ENCODE peak calls at places on chromosomes 13 and 19, in four cellular contexts. J is RWPE1; K is endothelial cell; B is CD8-positive, alpha-beta T cell. F is an unnamed sample.
A peak's percentile ranks its signal among the peaks of the same experiment; 100 is the strongest.

GRCh38 chr19:2616741-2617392 is 85.6 kb downstream of the GNG7 start:
- DNase-seq in B (no peak), J (no peak), K (no peak), F (no peak)

GRCh38 chr19:1263198-1263597 is 5.9 kb upstream of the CIRBP start:
- DNase-seq in J (no peak), K (no peak), B (no peak), F (no peak)

GRCh38 chr13:42048625-42049453 is at the start of gene DGKH:
- DNase-seq in K (peak; percentile 73), B (peak; percentile 23), J (peak; percentile 80), F (no peak)

GRCh38 chr13:30094015-30094533 is 213.3 kb downstream of the KATNAL1 start:
- DNase-seq in K (no peak), B (no peak), J (no peak), F (no peak)

GRCh38 chr19:38434549-38435051 is 1.1 kb downstream of the RYR1 start:
- DNase-seq in K (no peak), B (no peak), J (no peak), F (no peak)

GRCh38 chr19:55345818-55346724 is 6.4 kb downstream of the KMT5C start:
- DNase-seq in B (no peak), K (no peak), J (no peak), F (no peak)

GRCh38 chr19:33032218-33032781 is 32.4 kb downstream of the RHPN2 start:
- DNase-seq in J (no peak), B (no peak), K (no peak), F (no peak)

GRCh38 chr19:43318203-43318602 is 35.3 kb upstream of the CD177 start:
- DNase-seq in B (no peak), K (no peak), J (no peak), F (no peak)

GRCh38 chr13:100458673-100459072 is 129.9 kb downstream of the GGACT start:
- DNase-seq in K (no peak), J (no peak), B (no peak), F (no peak)

GRCh38 chr19:2034729-2035589 is 16.1 kb downstream of the MKNK2 start:
- DNase-seq in K (peak; percentile 43), J (peak; percentile 64), B (no peak), F (peak; percentile 54)

GRCh38 chr19:1249298-1249989 is 1.1 kb downstream of the MIDN start:
- DNase-seq in B (peak; percentile 95), K (peak; percentile 96), J (peak; percentile 85), F (no peak)

GRCh38 chr13:97127842-97128241 is 94.3 kb upstream of the MBNL2 start:
- DNase-seq in K (no peak), J (no peak), B (no peak), F (no peak)

GRCh38 chr13:27704681-27705080 is 83.0 kb downstream of the POLR1D start:
- DNase-seq in B (no peak), J (no peak), K (no peak), F (no peak)

GRCh38 chr19:32322541-32322940 is 22.9 kb upstream of the ZNF507 start:
- DNase-seq in K (no peak), B (no peak), J (no peak), F (no peak)

GRCh38 chr13:51923983-51924539 is 62.3 kb downstream of the CCDC70 start:
- DNase-seq in K (peak; percentile 35), J (peak; percentile 29), B (no peak), F (no peak)

GRCh38 chr13:51924756-51925544 is 63.2 kb downstream of the CCDC70 start:
- DNase-seq in J (no peak), B (no peak), K (no peak), F (no peak)

GRCh38 chr13:51920786-51921185 is 59.0 kb downstream of the CCDC70 start:
- DNase-seq in B (no peak), J (no peak), K (no peak), F (no peak)

GRCh38 chr13:51921790-51922740 is 60.3 kb downstream of the CCDC70 start:
- DNase-seq in K (no peak), B (no peak), J (no peak), F (no peak)

DNA sequence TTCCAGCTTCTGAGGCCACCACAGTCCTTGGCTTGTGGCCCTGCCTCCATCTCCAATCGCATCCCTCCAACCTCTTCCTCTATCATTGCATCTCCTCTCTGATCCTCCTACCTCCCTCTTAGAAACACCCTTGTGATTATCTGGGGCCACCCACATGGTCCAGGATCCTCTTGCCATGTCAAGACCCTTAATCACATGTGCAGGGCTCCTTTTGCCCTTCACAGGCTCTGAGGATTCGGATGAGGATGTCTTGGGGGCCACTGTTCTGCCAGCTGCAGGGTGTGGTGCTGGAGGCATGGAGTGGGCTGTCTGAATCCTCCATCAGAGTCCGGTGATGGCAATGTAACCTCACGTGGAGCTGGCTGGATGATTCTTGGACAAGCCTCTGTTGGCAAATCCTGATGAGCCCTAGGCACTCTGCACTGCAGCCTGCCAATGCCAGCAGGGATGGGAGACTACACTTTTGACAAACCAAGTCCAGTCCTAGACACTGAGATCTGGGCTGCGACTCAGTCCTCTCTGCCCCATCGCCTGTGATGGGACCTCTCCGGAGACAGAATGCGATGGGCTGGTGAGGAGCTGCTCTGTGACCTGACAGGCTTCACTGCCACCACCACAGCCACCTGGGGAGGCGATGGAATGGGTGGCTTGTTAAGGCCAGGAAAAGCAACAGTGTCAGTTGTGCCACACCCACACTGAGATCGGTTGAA is 61.2 kb downstream of the CCDC70 start:
- DNase-seq in B (no peak), J (no peak), K (no peak), F (no peak)
- TF ChIP-seq CTCF in B (no peak), J (no peak), K (no peak), F (no peak)

GRCh38 chr13:93248627-93249047 is 22.0 kb downstream of the GPC6 start:
- DNase-seq in K (peak; percentile 64), B (no peak), J (no peak), F (no peak)
- TF ChIP-seq CTCF in K (peak; percentile 15), B (no peak), J (no peak), F (no peak)

DNA sequence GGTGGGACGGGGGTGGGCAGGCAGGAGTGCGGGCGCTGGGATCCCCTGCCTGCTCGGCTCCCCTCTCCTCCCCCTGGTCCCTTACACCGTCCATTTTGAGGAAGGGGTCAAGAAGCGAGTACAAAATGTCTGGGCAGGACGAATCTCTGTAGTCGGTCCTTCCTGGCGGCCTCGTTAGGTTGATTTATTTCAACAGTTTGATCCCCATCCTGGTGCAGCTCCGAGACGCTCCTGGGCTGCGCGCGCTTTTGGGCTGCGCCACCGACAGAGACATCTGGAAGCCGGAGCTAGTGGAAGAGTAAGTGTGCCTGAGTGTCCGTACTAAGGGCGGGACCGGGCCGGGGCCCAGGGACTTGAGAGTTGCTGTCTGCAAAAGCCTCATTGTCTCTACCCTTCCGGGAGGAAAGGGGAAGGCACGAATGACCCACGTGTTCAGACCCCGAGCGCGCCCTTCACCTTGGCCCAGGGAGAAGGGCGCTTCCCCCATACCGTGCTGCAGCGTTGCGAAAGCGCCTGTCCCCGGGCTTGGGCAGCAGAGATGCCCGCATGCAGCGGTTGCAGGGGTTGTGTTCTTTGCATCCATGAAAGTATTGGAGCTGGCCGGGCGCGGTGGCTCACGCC is 1.8 kb downstream of the ZNF114 start:
- DNase-seq in K (peak; percentile 63), J (peak; percentile 23), B (no peak), F (no peak)
- TF ChIP-seq CTCF in K (no peak), J (no peak), B (no peak), F (no peak)

DNA sequence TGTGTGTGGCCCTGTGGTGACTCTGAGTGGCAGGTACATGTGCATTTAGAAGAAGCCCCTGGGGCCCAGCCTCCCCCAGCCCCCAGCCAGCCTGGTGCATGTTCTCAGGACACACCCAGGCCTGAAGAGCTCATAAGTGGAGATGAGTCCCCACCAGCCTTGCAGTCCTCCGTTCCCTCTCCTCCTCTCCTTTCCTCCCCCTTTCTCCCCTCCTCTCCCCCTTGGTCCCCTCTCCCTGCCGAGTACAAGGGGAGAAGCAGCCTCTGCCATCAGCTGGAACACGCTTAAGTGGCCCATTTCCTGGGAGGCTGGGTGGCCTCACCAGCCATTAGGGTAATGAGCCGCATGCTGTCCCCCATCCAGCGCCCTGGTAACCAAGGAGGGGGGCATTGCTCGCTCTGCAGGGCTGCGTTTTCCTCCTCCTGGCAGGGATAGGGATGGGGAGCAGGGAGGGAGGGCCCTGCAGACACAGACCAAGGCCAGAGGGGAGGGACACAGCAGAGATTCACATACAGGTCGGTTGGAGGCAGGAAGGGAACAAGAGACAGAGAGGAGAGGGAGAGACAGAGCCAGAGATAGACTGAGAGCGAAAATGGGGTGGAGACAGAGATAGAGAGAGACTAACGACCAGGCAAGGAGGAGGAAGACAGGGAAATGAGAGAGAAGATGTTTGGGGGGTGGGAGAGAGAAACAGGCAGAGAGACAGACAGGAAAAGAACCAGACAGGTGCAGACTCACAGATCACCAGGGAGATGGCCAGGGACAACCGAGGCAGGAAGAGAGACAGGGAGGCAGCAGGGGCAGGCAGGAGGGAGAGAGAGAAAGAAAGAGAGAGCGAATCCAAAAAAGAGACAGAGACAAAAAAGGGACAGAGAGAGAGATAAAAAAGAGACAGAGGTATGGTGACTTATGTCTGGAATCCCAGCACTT is 19.3 kb upstream of the DPP9 start:
- DNase-seq in K (no peak), B (no peak), J (no peak), F (no peak)
- TF ChIP-seq CTCF in K (no peak), B (no peak), J (no peak), F (no peak)

DNA sequence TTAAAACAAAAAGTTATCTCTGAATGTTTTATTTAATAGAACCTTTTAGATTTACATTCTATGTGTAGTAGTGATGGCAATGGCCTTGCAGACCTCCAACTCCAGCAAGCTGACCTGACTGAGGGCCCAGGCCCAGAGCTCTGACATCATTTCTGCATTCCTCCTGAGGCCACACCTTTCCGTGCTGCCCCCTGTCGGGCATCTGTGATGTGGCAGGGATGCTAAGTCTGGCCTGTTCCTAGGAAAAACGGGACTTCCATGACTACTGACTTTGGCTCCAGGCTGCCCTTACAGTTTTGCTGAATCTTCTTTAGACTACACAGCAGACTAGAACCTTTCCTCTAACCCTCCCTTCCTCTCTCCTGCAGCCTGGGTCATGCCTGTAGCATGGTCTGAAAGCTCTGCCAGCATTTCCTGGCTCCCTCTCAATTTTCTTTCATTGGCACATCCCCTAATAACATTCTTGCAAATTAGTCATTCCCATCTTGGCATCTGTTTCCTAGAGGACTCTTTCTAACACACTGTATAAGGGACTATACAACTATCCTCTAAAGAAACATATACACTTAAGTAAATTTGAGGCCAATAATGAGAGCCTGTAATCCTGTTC is 249.0 kb downstream of the GPC5 start:
- DNase-seq in K (peak; percentile 46), B (no peak), J (peak; percentile 21), F (no peak)
- TF ChIP-seq CTCF in K (peak; percentile 74), B (no peak), J (peak; percentile 26), F (peak; percentile 68)

F was measured in GM12864.